ENCODE peak calls at places on chromosomes 16 and 17, in nine cellular contexts. One of them, this sample, is unnamed.

GRCh38 chr16:22217890-22218730 is 12.0 kb downstream of the EEF2K start:
- DNase-seq in CD8-positive, alpha-beta T cell: peak
- DNase-seq in frontal cortex: no peak
- DNase-seq in body of pancreas: peak
- DNase-seq in stimulated activated CD4-positive, alpha-beta T cell treated with anti-CD3 and anti-CD28 coated beads, Interleukin-1b, Interleukin-23, amount 100 ng/mL, for 24 hours: no peak
- DNase-seq in T follicular helper cell: no peak
- DNase-seq in effector memory CD8-positive, alpha-beta T cell: no peak
- DNase-seq in globus pallidus: no peak
- DNase-seq in NCI-H460: no peak
- DNase-seq in this sample: no peak

GRCh38 chr16:85898521-85899442 is at the start of gene IRF8:
- DNase-seq in frontal cortex: peak
- DNase-seq in effector memory CD8-positive, alpha-beta T cell: peak
- DNase-seq in stimulated activated CD4-positive, alpha-beta T cell treated with anti-CD3 and anti-CD28 coated beads, Interleukin-1b, Interleukin-23, amount 100 ng/mL, for 24 hours: peak
- DNase-seq in CD8-positive, alpha-beta T cell: peak
- DNase-seq in body of pancreas: peak
- DNase-seq in NCI-H460: no peak
- DNase-seq in T follicular helper cell: peak
- DNase-seq in globus pallidus: peak
- DNase-seq in this sample: no peak

GRCh38 chr16:85607331-85607765 is 5.8 kb upstream of the GSE1 start:
- DNase-seq in body of pancreas: no peak
- DNase-seq in stimulated activated CD4-positive, alpha-beta T cell treated with anti-CD3 and anti-CD28 coated beads, Interleukin-1b, Interleukin-23, amount 100 ng/mL, for 24 hours: no peak
- DNase-seq in frontal cortex: no peak
- DNase-seq in T follicular helper cell: no peak
- DNase-seq in NCI-H460: no peak
- DNase-seq in globus pallidus: no peak
- DNase-seq in effector memory CD8-positive, alpha-beta T cell: no peak
- DNase-seq in CD8-positive, alpha-beta T cell: no peak
- DNase-seq in this sample: no peak

GRCh38 chr16:68287276-68288251 is 23.2 kb downstream of the SLC7A6OS start:
- DNase-seq in T follicular helper cell: no peak
- DNase-seq in frontal cortex: no peak
- DNase-seq in globus pallidus: no peak
- DNase-seq in effector memory CD8-positive, alpha-beta T cell: no peak
- DNase-seq in stimulated activated CD4-positive, alpha-beta T cell treated with anti-CD3 and anti-CD28 coated beads, Interleukin-1b, Interleukin-23, amount 100 ng/mL, for 24 hours: no peak
- DNase-seq in body of pancreas: peak
- DNase-seq in NCI-H460: no peak
- DNase-seq in CD8-positive, alpha-beta T cell: peak
- DNase-seq in this sample: no peak

GRCh38 chr17:42937712-42938596 is 26.3 kb downstream of the AARSD1 start:
- DNase-seq in T follicular helper cell: no peak
- DNase-seq in globus pallidus: peak
- DNase-seq in body of pancreas: peak
- DNase-seq in frontal cortex: peak
- DNase-seq in NCI-H460: peak
- DNase-seq in CD8-positive, alpha-beta T cell: peak
- DNase-seq in stimulated activated CD4-positive, alpha-beta T cell treated with anti-CD3 and anti-CD28 coated beads, Interleukin-1b, Interleukin-23, amount 100 ng/mL, for 24 hours: no peak
- DNase-seq in effector memory CD8-positive, alpha-beta T cell: no peak
- DNase-seq in this sample: peak

GRCh38 chr16:88415381-88416323 is 32.9 kb downstream of the ZNF469 start:
- DNase-seq in globus pallidus: no peak
- DNase-seq in body of pancreas: no peak
- DNase-seq in T follicular helper cell: no peak
- DNase-seq in stimulated activated CD4-positive, alpha-beta T cell treated with anti-CD3 and anti-CD28 coated beads, Interleukin-1b, Interleukin-23, amount 100 ng/mL, for 24 hours: no peak
- DNase-seq in CD8-positive, alpha-beta T cell: no peak
- DNase-seq in NCI-H460: no peak
- DNase-seq in effector memory CD8-positive, alpha-beta T cell: no peak
- DNase-seq in frontal cortex: no peak
- DNase-seq in this sample: no peak

GRCh38 chr17:72826602-72827001 is 265.9 kb downstream of the SLC39A11 start:
- DNase-seq in body of pancreas: no peak
- DNase-seq in frontal cortex: no peak
- DNase-seq in T follicular helper cell: no peak
- DNase-seq in effector memory CD8-positive, alpha-beta T cell: no peak
- DNase-seq in CD8-positive, alpha-beta T cell: no peak
- DNase-seq in globus pallidus: no peak
- DNase-seq in NCI-H460: no peak
- DNase-seq in stimulated activated CD4-positive, alpha-beta T cell treated with anti-CD3 and anti-CD28 coated beads, Interleukin-1b, Interleukin-23, amount 100 ng/mL, for 24 hours: no peak
- DNase-seq in this sample: no peak

GRCh38 chr16:48592839-48593429 is 17.0 kb downstream of the N4BP1 start:
- DNase-seq in frontal cortex: no peak
- DNase-seq in NCI-H460: no peak
- DNase-seq in effector memory CD8-positive, alpha-beta T cell: no peak
- DNase-seq in body of pancreas: no peak
- DNase-seq in stimulated activated CD4-positive, alpha-beta T cell treated with anti-CD3 and anti-CD28 coated beads, Interleukin-1b, Interleukin-23, amount 100 ng/mL, for 24 hours: no peak
- DNase-seq in CD8-positive, alpha-beta T cell: no peak
- DNase-seq in T follicular helper cell: no peak
- DNase-seq in globus pallidus: no peak
- DNase-seq in this sample: no peak

GRCh38 chr16:69924777-69925191 is 26.4 kb upstream of the CLEC18A start:
- DNase-seq in CD8-positive, alpha-beta T cell: no peak
- DNase-seq in frontal cortex: peak
- DNase-seq in NCI-H460: no peak
- DNase-seq in body of pancreas: peak
- DNase-seq in globus pallidus: no peak
- DNase-seq in effector memory CD8-positive, alpha-beta T cell: no peak
- DNase-seq in T follicular helper cell: no peak
- DNase-seq in stimulated activated CD4-positive, alpha-beta T cell treated with anti-CD3 and anti-CD28 coated beads, Interleukin-1b, Interleukin-23, amount 100 ng/mL, for 24 hours: no peak
- DNase-seq in this sample: no peak

GRCh38 chr17:36068524-36068923 is 4.5 kb downstream of the CCL18 start:
- DNase-seq in CD8-positive, alpha-beta T cell: no peak
- DNase-seq in body of pancreas: no peak
- DNase-seq in stimulated activated CD4-positive, alpha-beta T cell treated with anti-CD3 and anti-CD28 coated beads, Interleukin-1b, Interleukin-23, amount 100 ng/mL, for 24 hours: no peak
- DNase-seq in NCI-H460: no peak
- DNase-seq in frontal cortex: no peak
- DNase-seq in T follicular helper cell: no peak
- DNase-seq in globus pallidus: no peak
- DNase-seq in effector memory CD8-positive, alpha-beta T cell: no peak
- DNase-seq in this sample: no peak

GRCh38 chr17:57350266-57350665 is 93.9 kb downstream of the MSI2 start:
- DNase-seq in T follicular helper cell: no peak
- DNase-seq in CD8-positive, alpha-beta T cell: no peak
- DNase-seq in effector memory CD8-positive, alpha-beta T cell: no peak
- DNase-seq in body of pancreas: no peak
- DNase-seq in stimulated activated CD4-positive, alpha-beta T cell treated with anti-CD3 and anti-CD28 coated beads, Interleukin-1b, Interleukin-23, amount 100 ng/mL, for 24 hours: no peak
- DNase-seq in NCI-H460: no peak
- DNase-seq in frontal cortex: no peak
- DNase-seq in globus pallidus: peak
- DNase-seq in this sample: no peak

GRCh38 chr17:77884019-77884418 is 74.5 kb upstream of the TNRC6C start:
- DNase-seq in stimulated activated CD4-positive, alpha-beta T cell treated with anti-CD3 and anti-CD28 coated beads, Interleukin-1b, Interleukin-23, amount 100 ng/mL, for 24 hours: no peak
- DNase-seq in CD8-positive, alpha-beta T cell: peak
- DNase-seq in effector memory CD8-positive, alpha-beta T cell: no peak
- DNase-seq in globus pallidus: peak
- DNase-seq in NCI-H460: no peak
- DNase-seq in body of pancreas: peak
- DNase-seq in frontal cortex: peak
- DNase-seq in T follicular helper cell: peak
- DNase-seq in this sample: peak

GRCh38 chr16:80203821-80204220 is 337.0 kb upstream of the DYNLRB2 start:
- DNase-seq in globus pallidus: no peak
- DNase-seq in stimulated activated CD4-positive, alpha-beta T cell treated with anti-CD3 and anti-CD28 coated beads, Interleukin-1b, Interleukin-23, amount 100 ng/mL, for 24 hours: no peak
- DNase-seq in T follicular helper cell: no peak
- DNase-seq in frontal cortex: no peak
- DNase-seq in NCI-H460: no peak
- DNase-seq in effector memory CD8-positive, alpha-beta T cell: no peak
- DNase-seq in CD8-positive, alpha-beta T cell: no peak
- DNase-seq in body of pancreas: no peak
- DNase-seq in this sample: no peak

GRCh38 chr17:67514998-67515397 is 137.9 kb downstream of the PITPNC1 start:
- DNase-seq in effector memory CD8-positive, alpha-beta T cell: no peak
- DNase-seq in NCI-H460: no peak
- DNase-seq in frontal cortex: no peak
- DNase-seq in body of pancreas: peak
- DNase-seq in CD8-positive, alpha-beta T cell: no peak
- DNase-seq in stimulated activated CD4-positive, alpha-beta T cell treated with anti-CD3 and anti-CD28 coated beads, Interleukin-1b, Interleukin-23, amount 100 ng/mL, for 24 hours: no peak
- DNase-seq in T follicular helper cell: no peak
- DNase-seq in globus pallidus: no peak
- DNase-seq in this sample: no peak

GRCh38 chr17:41420134-41420533 is 4.3 kb downstream of the KRT37 start:
- DNase-seq in body of pancreas: no peak
- DNase-seq in effector memory CD8-positive, alpha-beta T cell: no peak
- DNase-seq in T follicular helper cell: no peak
- DNase-seq in frontal cortex: no peak
- DNase-seq in globus pallidus: no peak
- DNase-seq in CD8-positive, alpha-beta T cell: no peak
- DNase-seq in stimulated activated CD4-positive, alpha-beta T cell treated with anti-CD3 and anti-CD28 coated beads, Interleukin-1b, Interleukin-23, amount 100 ng/mL, for 24 hours: no peak
- DNase-seq in NCI-H460: no peak
- DNase-seq in this sample: no peak

GRCh38 chr17:2070241-2071023 is 15.5 kb downstream of the HIC1 start:
- DNase-seq in effector memory CD8-positive, alpha-beta T cell: peak
- DNase-seq in globus pallidus: no peak
- DNase-seq in T follicular helper cell: no peak
- DNase-seq in stimulated activated CD4-positive, alpha-beta T cell treated with anti-CD3 and anti-CD28 coated beads, Interleukin-1b, Interleukin-23, amount 100 ng/mL, for 24 hours: peak
- DNase-seq in body of pancreas: peak
- DNase-seq in CD8-positive, alpha-beta T cell: peak
- DNase-seq in NCI-H460: no peak
- DNase-seq in frontal cortex: no peak
- DNase-seq in this sample: no peak

GRCh38 chr17:68195667-68196393 is 52.0 kb upstream of the AMZ2 start:
- DNase-seq in CD8-positive, alpha-beta T cell: no peak
- DNase-seq in frontal cortex: peak
- DNase-seq in stimulated activated CD4-positive, alpha-beta T cell treated with anti-CD3 and anti-CD28 coated beads, Interleukin-1b, Interleukin-23, amount 100 ng/mL, for 24 hours: no peak
- DNase-seq in effector memory CD8-positive, alpha-beta T cell: no peak
- DNase-seq in globus pallidus: no peak
- DNase-seq in body of pancreas: no peak
- DNase-seq in T follicular helper cell: no peak
- DNase-seq in NCI-H460: no peak
- DNase-seq in this sample: peak

GRCh38 chr16:85278851-85279250 is 166.6 kb upstream of the CIBAR2 start:
- DNase-seq in globus pallidus: no peak
- DNase-seq in NCI-H460: no peak
- DNase-seq in T follicular helper cell: no peak
- DNase-seq in effector memory CD8-positive, alpha-beta T cell: no peak
- DNase-seq in body of pancreas: no peak
- DNase-seq in stimulated activated CD4-positive, alpha-beta T cell treated with anti-CD3 and anti-CD28 coated beads, Interleukin-1b, Interleukin-23, amount 100 ng/mL, for 24 hours: no peak
- DNase-seq in frontal cortex: no peak
- DNase-seq in CD8-positive, alpha-beta T cell: no peak
- DNase-seq in this sample: no peak

GRCh38 chr17:57456622-57457021 is 200.3 kb downstream of the MSI2 start:
- DNase-seq in NCI-H460: no peak
- DNase-seq in CD8-positive, alpha-beta T cell: no peak
- DNase-seq in globus pallidus: no peak
- DNase-seq in effector memory CD8-positive, alpha-beta T cell: no peak
- DNase-seq in stimulated activated CD4-positive, alpha-beta T cell treated with anti-CD3 and anti-CD28 coated beads, Interleukin-1b, Interleukin-23, amount 100 ng/mL, for 24 hours: no peak
- DNase-seq in body of pancreas: no peak
- DNase-seq in T follicular helper cell: no peak
- DNase-seq in frontal cortex: no peak
- DNase-seq in this sample: no peak

GRCh38 chr16:85093705-85094104 is 18.6 kb downstream of the CIBAR2 start:
- DNase-seq in CD8-positive, alpha-beta T cell: no peak
- DNase-seq in globus pallidus: no peak
- DNase-seq in stimulated activated CD4-positive, alpha-beta T cell treated with anti-CD3 and anti-CD28 coated beads, Interleukin-1b, Interleukin-23, amount 100 ng/mL, for 24 hours: no peak
- DNase-seq in T follicular helper cell: no peak
- DNase-seq in frontal cortex: no peak
- DNase-seq in NCI-H460: no peak
- DNase-seq in body of pancreas: no peak
- DNase-seq in effector memory CD8-positive, alpha-beta T cell: no peak
- DNase-seq in this sample: no peak

GRCh38 chr17:15233971-15234370 is 31.2 kb downstream of the PMP22 start:
- DNase-seq in stimulated activated CD4-positive, alpha-beta T cell treated with anti-CD3 and anti-CD28 coated beads, Interleukin-1b, Interleukin-23, amount 100 ng/mL, for 24 hours: no peak
- DNase-seq in CD8-positive, alpha-beta T cell: no peak
- DNase-seq in T follicular helper cell: no peak
- DNase-seq in effector memory CD8-positive, alpha-beta T cell: no peak
- DNase-seq in body of pancreas: no peak
- DNase-seq in frontal cortex: no peak
- DNase-seq in globus pallidus: no peak
- DNase-seq in NCI-H460: no peak
- DNase-seq in this sample: no peak

GRCh38 chr17:82957469-82957795 is 117.6 kb upstream of the ZNF750 start:
- DNase-seq in frontal cortex: no peak
- DNase-seq in T follicular helper cell: no peak
- DNase-seq in body of pancreas: no peak
- DNase-seq in CD8-positive, alpha-beta T cell: no peak
- DNase-seq in NCI-H460: no peak
- DNase-seq in globus pallidus: no peak
- DNase-seq in stimulated activated CD4-positive, alpha-beta T cell treated with anti-CD3 and anti-CD28 coated beads, Interleukin-1b, Interleukin-23, amount 100 ng/mL, for 24 hours: no peak
- DNase-seq in effector memory CD8-positive, alpha-beta T cell: no peak
- DNase-seq in this sample: no peak

GRCh38 chr17:39800540-39800939 is 62.8 kb downstream of the GRB7 start:
- DNase-seq in NCI-H460: no peak
- DNase-seq in effector memory CD8-positive, alpha-beta T cell: no peak
- DNase-seq in CD8-positive, alpha-beta T cell: peak
- DNase-seq in body of pancreas: no peak
- DNase-seq in globus pallidus: no peak
- DNase-seq in frontal cortex: no peak
- DNase-seq in T follicular helper cell: peak
- DNase-seq in stimulated activated CD4-positive, alpha-beta T cell treated with anti-CD3 and anti-CD28 coated beads, Interleukin-1b, Interleukin-23, amount 100 ng/mL, for 24 hours: peak
- DNase-seq in this sample: no peak

GRCh38 chr17:57541472-57542394 is 203.4 kb downstream of the CCDC182 start:
- DNase-seq in body of pancreas: no peak
- DNase-seq in globus pallidus: no peak
- DNase-seq in CD8-positive, alpha-beta T cell: no peak
- DNase-seq in T follicular helper cell: no peak
- DNase-seq in effector memory CD8-positive, alpha-beta T cell: no peak
- DNase-seq in frontal cortex: peak
- DNase-seq in NCI-H460: peak
- DNase-seq in stimulated activated CD4-positive, alpha-beta T cell treated with anti-CD3 and anti-CD28 coated beads, Interleukin-1b, Interleukin-23, amount 100 ng/mL, for 24 hours: no peak
- DNase-seq in this sample: no peak

GRCh38 chr17:6936370-6937028 is 59.4 kb upstream of the ALOX12 start:
- DNase-seq in effector memory CD8-positive, alpha-beta T cell: no peak
- DNase-seq in globus pallidus: peak
- DNase-seq in T follicular helper cell: no peak
- DNase-seq in stimulated activated CD4-positive, alpha-beta T cell treated with anti-CD3 and anti-CD28 coated beads, Interleukin-1b, Interleukin-23, amount 100 ng/mL, for 24 hours: no peak
- DNase-seq in body of pancreas: no peak
- DNase-seq in NCI-H460: no peak
- DNase-seq in CD8-positive, alpha-beta T cell: peak
- DNase-seq in frontal cortex: peak
- DNase-seq in this sample: no peak

GRCh38 chr16:73157861-73158260 is 109.9 kb upstream of the ZFHX3 start:
- DNase-seq in T follicular helper cell: no peak
- DNase-seq in CD8-positive, alpha-beta T cell: no peak
- DNase-seq in effector memory CD8-positive, alpha-beta T cell: no peak
- DNase-seq in frontal cortex: no peak
- DNase-seq in NCI-H460: no peak
- DNase-seq in globus pallidus: no peak
- DNase-seq in stimulated activated CD4-positive, alpha-beta T cell treated with anti-CD3 and anti-CD28 coated beads, Interleukin-1b, Interleukin-23, amount 100 ng/mL, for 24 hours: no peak
- DNase-seq in body of pancreas: no peak
- DNase-seq in this sample: no peak

GRCh38 chr17:2029911-2030778 is at the start of gene DPH1:
- DNase-seq in NCI-H460: peak
- DNase-seq in T follicular helper cell: peak
- DNase-seq in frontal cortex: peak
- DNase-seq in CD8-positive, alpha-beta T cell: peak
- DNase-seq in globus pallidus: peak
- DNase-seq in effector memory CD8-positive, alpha-beta T cell: peak
- DNase-seq in body of pancreas: peak
- DNase-seq in stimulated activated CD4-positive, alpha-beta T cell treated with anti-CD3 and anti-CD28 coated beads, Interleukin-1b, Interleukin-23, amount 100 ng/mL, for 24 hours: peak
- DNase-seq in this sample: peak

GRCh38 chr17:62797959-62798358 is 10.2 kb downstream of the MARCHF10 start:
- DNase-seq in body of pancreas: no peak
- DNase-seq in NCI-H460: no peak
- DNase-seq in effector memory CD8-positive, alpha-beta T cell: no peak
- DNase-seq in frontal cortex: no peak
- DNase-seq in CD8-positive, alpha-beta T cell: no peak
- DNase-seq in stimulated activated CD4-positive, alpha-beta T cell treated with anti-CD3 and anti-CD28 coated beads, Interleukin-1b, Interleukin-23, amount 100 ng/mL, for 24 hours: no peak
- DNase-seq in globus pallidus: no peak
- DNase-seq in T follicular helper cell: no peak
- DNase-seq in this sample: no peak

GRCh38 chr17:74152591-74153455 is 50.7 kb upstream of the RPL38 start:
- DNase-seq in T follicular helper cell: no peak
- DNase-seq in effector memory CD8-positive, alpha-beta T cell: no peak
- DNase-seq in body of pancreas: no peak
- DNase-seq in globus pallidus: no peak
- DNase-seq in NCI-H460: no peak
- DNase-seq in stimulated activated CD4-positive, alpha-beta T cell treated with anti-CD3 and anti-CD28 coated beads, Interleukin-1b, Interleukin-23, amount 100 ng/mL, for 24 hours: no peak
- DNase-seq in frontal cortex: no peak
- DNase-seq in CD8-positive, alpha-beta T cell: no peak
- DNase-seq in this sample: no peak

GRCh38 chr16:80366023-80366422 is 174.8 kb upstream of the DYNLRB2 start:
- DNase-seq in stimulated activated CD4-positive, alpha-beta T cell treated with anti-CD3 and anti-CD28 coated beads, Interleukin-1b, Interleukin-23, amount 100 ng/mL, for 24 hours: no peak
- DNase-seq in frontal cortex: no peak
- DNase-seq in CD8-positive, alpha-beta T cell: no peak
- DNase-seq in body of pancreas: no peak
- DNase-seq in T follicular helper cell: no peak
- DNase-seq in effector memory CD8-positive, alpha-beta T cell: no peak
- DNase-seq in globus pallidus: no peak
- DNase-seq in NCI-H460: no peak
- DNase-seq in this sample: no peak

GRCh38 chr16:22300427-22301071 is 3.3 kb downstream of the POLR3E start:
- DNase-seq in body of pancreas: peak
- DNase-seq in stimulated activated CD4-positive, alpha-beta T cell treated with anti-CD3 and anti-CD28 coated beads, Interleukin-1b, Interleukin-23, amount 100 ng/mL, for 24 hours: no peak
- DNase-seq in globus pallidus: peak
- DNase-seq in NCI-H460: peak
- DNase-seq in T follicular helper cell: peak
- DNase-seq in frontal cortex: peak
- DNase-seq in effector memory CD8-positive, alpha-beta T cell: peak
- DNase-seq in CD8-positive, alpha-beta T cell: no peak
- DNase-seq in this sample: peak